ENCODE peak calls at places on chromosomes 16 and 17, in four cellular contexts. U is NT2/D1; V is stimulated activated CD8-positive, alpha-beta memory T cell treated with anti-CD3 and anti-CD28 coated beads, Interleukin-4, amount 100 ng/mL, for 24 hours; D is C1 segment of cervical spinal cord. L is an unnamed sample.

GRCh38 chr16:89052191-89052787 is 41.4 kb upstream of the ACSF3 start:
- DNase-seq in V (no peak), U (no peak), D (no peak), L (no peak)

GRCh38 chr17:57566724-57567123 is 178.4 kb downstream of the CCDC182 start:
- DNase-seq in U (no peak), V (no peak), D (no peak), L (peak; percentile 45)

GRCh38 chr16:14109782-14110727 is 38.9 kb downstream of the MRTFB start:
- DNase-seq in D (no peak), U (no peak), V (no peak), L (no peak)

GRCh38 chr16:2085669-2086068 is 37.9 kb downstream of the TSC2 start:
- DNase-seq in U (no peak), V (no peak), D (no peak), L (no peak)

GRCh38 chr16:66695935-66696668 is 441 bp downstream of the CMTM4 start:
- DNase-seq in D (no peak), V (no peak), U (no peak), L (no peak)

GRCh38 chr16:21628772-21629171 is 23.6 kb downstream of the IGSF6 start:
- DNase-seq in D (no peak), V (no peak), U (no peak), L (no peak)

GRCh38 chr17:65047939-65048338 is 8.6 kb downstream of the GNA13 start:
- DNase-seq in V (no peak), D (no peak), U (no peak), L (no peak)

GRCh38 chr17:16973760-16974540 is 2.0 kb upstream of the TNFRSF13B start:
- DNase-seq in V (no peak), U (no peak), D (no peak), L (no peak)

GRCh38 chr17:77096570-77097214 is 44.1 kb upstream of the SEC14L1 start:
- DNase-seq in V (no peak), U (no peak), D (no peak), L (no peak)

GRCh38 chr17:48162946-48163506 is 55.5 kb downstream of the SNX11 start:
- DNase-seq in D (no peak), V (no peak), U (no peak), L (no peak)